ENCODE peak calls at places on chromosomes 4 and X, in four cellular contexts. H is NCI-H69, L is HT-29, K is NCI-H1417. E is an unnamed sample.

GRCh38 chr4:167028976-167029375 is 205.3 kb downstream of the SPOCK3 start:
- DNase-seq in L (no peak), H (peak; percentile 89), K (no peak), E (no peak)

GRCh38 chr4:147658501-147658900 is 25.5 kb downstream of the PRMT9 start:
- DNase-seq in L (no peak), K (no peak), H (no peak), E (no peak)

GRCh38 chr4:138775890-138776289 is 239.7 kb upstream of the NOCT start:
- DNase-seq in K (no peak), H (no peak), L (no peak), E (peak; percentile 45)

GRCh38 chrX:106203315-106203714 is 35.2 kb downstream of the PWWP3B start:
- DNase-seq in H (no peak), L (peak; percentile 15), K (no peak), E (no peak)

GRCh38 chr4:182014989-182015388 is 228.2 kb upstream of the TENM3 start:
- DNase-seq in L (no peak), K (no peak), H (no peak), E (no peak)

GRCh38 chrX:39813631-39814246 is 284.0 kb downstream of the BCOR start:
- DNase-seq in L (peak; percentile 12), H (peak; percentile 91), K (no peak), E (peak; percentile 67)

GRCh38 chr4:34492414-34492813 is 1751.9 kb downstream of the ARAP2 start:
- DNase-seq in L (no peak), K (no peak), H (no peak), E (no peak)

GRCh38 chrX:68822641-68823410 is 6.0 kb upstream of the EFNB1 start:
- DNase-seq in L (peak; percentile 79), H (peak; percentile 72), K (no peak), E (no peak)

GRCh38 chr4:145920205-145920604 is 18.4 kb downstream of the ZNF827 start:
- DNase-seq in K (no peak), L (no peak), H (no peak), E (no peak)

GRCh38 chr4:7649741-7650531 is 215.2 kb upstream of the PSAPL1 start:
- DNase-seq in K (no peak), L (no peak), H (no peak), E (no peak)